ENCODE peak calls at places on chromosomes 13 and 19, in seven cellular contexts. X is left ventricle myocardium inferior, R is osteoblast, J is PC-3, Q is mammary epithelial cell, M is MM.1S, W is neuronal stem cell. N is an unnamed sample.
A peak's percentile ranks its signal among the peaks of the same experiment; 100 is the strongest.

GRCh38 chr13:102302534-102302933 is 99.3 kb downstream of the FGF14 start:
- DNase-seq in Q (no peak), W (no peak), J (no peak), M (no peak), R (no peak), X (no peak), N (no peak)

GRCh38 chr13:34942732-34943674 is 933 bp downstream of the NBEA start:
- DNase-seq in X (peak; percentile 24), W (peak; percentile 52), R (peak; percentile 65), M (peak; percentile 30), Q (no peak), J (peak; percentile 41), N (no peak)

GRCh38 chr19:46373573-46374359 is 26.9 kb downstream of the PPP5C start:
- DNase-seq in J (peak; percentile 95), W (peak; percentile 20), X (peak; percentile 85), M (no peak), R (peak; percentile 93), Q (peak; percentile 99), N (no peak)

GRCh38 chr19:42185281-42185680 is 32.2 kb downstream of the DEDD2 start:
- DNase-seq in W (no peak), R (peak; percentile 73), J (no peak), Q (no peak), M (peak; percentile 77), X (no peak), N (no peak)

GRCh38 chr19:10018219-10018618 is 4.9 kb downstream of the RDH8 start:
- DNase-seq in R (peak; percentile 93), M (no peak), J (peak; percentile 60), W (no peak), Q (peak; percentile 63), X (no peak), N (no peak)

GRCh38 chr13:29483211-29483610 is 112.3 kb downstream of the SLC7A1 start:
- DNase-seq in J (no peak), M (no peak), W (no peak), X (peak; percentile 72), Q (no peak), R (no peak), N (no peak)

GRCh38 chr13:79541426-79542049 is 60.6 kb downstream of the NDFIP2 start:
- DNase-seq in R (no peak), J (peak; percentile 82), W (peak; percentile 63), X (no peak), M (peak; percentile 61), Q (peak; percentile 42), N (no peak)

GRCh38 chr19:4988770-4989251 is 19.9 kb downstream of the KDM4B start:
- DNase-seq in J (no peak), Q (no peak), W (peak; percentile 21), R (peak; percentile 95), X (peak; percentile 54), M (no peak), N (no peak)

GRCh38 chr13:28684257-28684656 is 25.3 kb downstream of the POMP start:
- DNase-seq in X (no peak), R (no peak), M (no peak), W (peak; percentile 30), Q (peak; percentile 6), J (no peak), N (no peak)

GRCh38 chr13:79645569-79645968 is 164.6 kb downstream of the NDFIP2 start:
- DNase-seq in X (no peak), R (no peak), Q (no peak), J (no peak), W (no peak), M (no peak), N (no peak)

GRCh38 chr19:40576181-40576584 is 490 bp upstream of the SHKBP1 start:
- DNase-seq in R (no peak), M (no peak), W (no peak), J (no peak), X (no peak), Q (no peak), N (no peak)
- H3K27ac ChIP-seq in R (no peak overlapping the region), M (no peak overlapping the region), W (no peak overlapping the region), J (no peak overlapping the region), X (peak overlapping the region; percentile 90), Q (no peak overlapping the region), N (peak overlapping the region; percentile 78)

GRCh38 chr19:28290963-28291657 is 921.8 kb downstream of the UQCRFS1 start:
- DNase-seq in J (no peak), R (no peak), M (no peak), Q (no peak), X (no peak), W (no peak), N (no peak)
- H3K4me1 ChIP-seq in J (no peaks in the 10 kb centered on the region), R (no peaks in the 10 kb centered on the region), M (no peaks in the 10 kb centered on the region), Q (peaks cover 25% of the 10 kb centered on the region), X (peaks cover 11% of the 10 kb centered on the region), W (no peaks in the 10 kb centered on the region), N (no peaks in the 10 kb centered on the region)

GRCh38 chr19:6729573-6730152 is 7.7 kb downstream of the GPR108 start:
- DNase-seq in J (no peak), W (no peak), R (peak; percentile 83), M (no peak), Q (no peak), X (no peak), N (no peak)
- H3K4me3 ChIP-seq in J (no peak overlapping the region), W (no peak overlapping the region), R (no peak overlapping the region), M (no peak overlapping the region), Q (no peak overlapping the region), X (no peak overlapping the region), N (no peak overlapping the region)

GRCh38 chr19:34313188-34313587 is 51.8 kb upstream of the GPI start:
- DNase-seq in R (peak; percentile 74), M (no peak), Q (peak; percentile 35), J (peak; percentile 13), X (no peak), W (no peak), N (no peak)
- H3K27ac ChIP-seq in R (peak overlapping the region; percentile 5), M (no peak overlapping the region), Q (no peak overlapping the region), J (no peak overlapping the region), X (peak overlapping the region; percentile 53), W (no peak overlapping the region), N (no peak overlapping the region)

N was measured in effector memory CD4-positive, alpha-beta T cell.